ENCODE peak calls at places on chromosome 4, in five cellular contexts. D is endothelial cell of umbilical vein, H is breast epithelium, S is K562, F is sigmoid colon. I is an unnamed sample. For H3K4me1, the result is how much of the 10 kb centered on the place peaks cover.

GRCh38 chr4:600850-601515 is 24.4 kb upstream of the PDE6B start:
- DNase-seq in D (no peak), H (no peak), S (peak), F (no peak), I (peak)

GRCh38 chr4:83489711-83490326 is 4.9 kb upstream of the ABRAXAS1 start:
- DNase-seq in D (no peak), H (no peak), S (peak), F (no peak), I (no peak)

GRCh38 chr4:24752140-24752539 is 43.2 kb upstream of the SOD3 start:
- DNase-seq in D (no peak), H (no peak), S (no peak), F (no peak), I (no peak)

GRCh38 chr4:82801910-82802521 is 3.4 kb upstream of the SCD5 start:
- DNase-seq in D (peak), H (no peak), S (peak), F (no peak), I (no peak)

GRCh38 chr4:153233761-153234371 is 29.6 kb downstream of the TRIM2 start:
- DNase-seq in D (peak), H (no peak), S (no peak), F (peak), I (no peak)

GRCh38 chr4:7462509-7462971 is 27.8 kb upstream of the PSAPL1 start:
- DNase-seq in D (no peak), H (no peak), S (peak), F (no peak), I (no peak)

GRCh38 chr4:38785901-38786402 is 3.2 kb upstream of the TLR10 start:
- DNase-seq in D (no peak), H (no peak), S (no peak), F (no peak), I (no peak)

GRCh38 chr4:128512161-128512560 is 224.5 kb upstream of the PGRMC2 start:
- DNase-seq in D (no peak), H (no peak), S (no peak), F (no peak), I (no peak)

GRCh38 chr4:70994069-70994366 is 569 bp downstream of the DCK start:
- DNase-seq in D (no peak), H (no peak), S (peak), F (no peak), I (no peak)

GRCh38 chr4:60891947-60892346 is 308.2 kb upstream of the ADGRL3 start:
- DNase-seq in D (no peak), H (no peak), S (no peak), F (no peak), I (no peak)

GRCh38 chr4:132506568-132506967 is 642.5 kb upstream of the PCDH10 start:
- DNase-seq in D (no peak), H (no peak), S (no peak), F (no peak), I (no peak)

GRCh38 chr4:8524595-8525382 is 55.4 kb upstream of the GPR78 start:
- DNase-seq in D (no peak), H (no peak), S (no peak), F (no peak), I (no peak)

GRCh38 chr4:37982736-37983135 is 22.5 kb downstream of the PTTG2 start:
- DNase-seq in D (no peak), H (no peak), S (no peak), F (no peak), I (no peak)

GRCh38 chr4:142194905-142195304 is 558.5 kb downstream of the IL15 start:
- DNase-seq in D (no peak), H (no peak), S (no peak), F (no peak), I (no peak)

GRCh38 chr4:5955201-5955821 is 62.4 kb upstream of the CRMP1 start:
- DNase-seq in D (peak), H (no peak), S (no peak), F (no peak), I (no peak)

GRCh38 chr4:158255727-158256324 is 45.5 kb downstream of the TMEM144 start:
- DNase-seq in D (peak), H (no peak), S (peak), F (no peak), I (no peak)

GRCh38 chr4:38237139-38237538 is 276.9 kb downstream of the PTTG2 start:
- DNase-seq in D (peak), H (no peak), S (no peak), F (no peak), I (no peak)

GRCh38 chr4:182231080-182231479 is 12.1 kb upstream of the TENM3 start:
- DNase-seq in D (no peak), H (no peak), S (no peak), F (no peak), I (no peak)

GRCh38 chr4:100823066-100823992 is 305.5 kb upstream of the EMCN start:
- DNase-seq in D (no peak), H (no peak), S (no peak), F (no peak), I (no peak)

GRCh38 chr4:14096406-14096965 is 469.0 kb upstream of the BOD1L1 start:
- DNase-seq in D (no peak), H (no peak), S (no peak), F (no peak), I (no peak)

GRCh38 chr4:110058677-110059076 is 139.7 kb downstream of the ELOVL6 start:
- DNase-seq in D (no peak), H (no peak), S (no peak), F (no peak), I (no peak)

GRCh38 chr4:172547724-172548123 is 620.9 kb upstream of the GALNT7 start:
- DNase-seq in D (no peak), H (no peak), S (no peak), F (no peak), I (no peak)

GRCh38 chr4:184950926-184951325 is 67.4 kb upstream of the HELT start:
- DNase-seq in D (no peak), H (no peak), S (no peak), F (no peak), I (peak)

GRCh38 chr4:102439835-102440234 is 61.3 kb upstream of the NFKB1 start:
- DNase-seq in D (peak), H (no peak), S (peak), F (no peak), I (no peak)

GRCh38 chr4:26325191-26325590 is 4.4 kb downstream of the RBPJ start:
- DNase-seq in D (no peak), H (no peak), S (peak), F (no peak), I (no peak)

GRCh38 chr4:177308842-177309524 is 691 bp upstream of the NEIL3 start:
- DNase-seq in D (no peak), H (no peak), S (no peak), F (no peak), I (no peak)

GRCh38 chr4:7518871-7519637 is 84.3 kb upstream of the PSAPL1 start:
- DNase-seq in D (no peak), H (peak), S (no peak), F (no peak), I (no peak)

GRCh38 chr4:1235381-1236102 is 13.4 kb downstream of the CTBP1 start:
- DNase-seq in D (no peak), H (no peak), S (no peak), F (peak), I (no peak)

GRCh38 chr4:132893787-132894186 is 255.3 kb upstream of the PCDH10 start:
- DNase-seq in D (peak), H (no peak), S (no peak), F (no peak), I (no peak)

GRCh38 chr4:153468587-153468986 is 2.4 kb downstream of the TMEM131L start:
- DNase-seq in D (no peak), H (no peak), S (no peak), F (no peak), I (no peak)

GRCh38 chr4:149555146-149555545 is 260.5 kb downstream of the IQCM start:
- DNase-seq in D (no peak), H (no peak), S (no peak), F (no peak), I (no peak)

GRCh38 chr4:84878090-84878489 is 88.4 kb downstream of the WDFY3 start:
- DNase-seq in D (peak), H (no peak), S (no peak), F (no peak), I (no peak)

DNA sequence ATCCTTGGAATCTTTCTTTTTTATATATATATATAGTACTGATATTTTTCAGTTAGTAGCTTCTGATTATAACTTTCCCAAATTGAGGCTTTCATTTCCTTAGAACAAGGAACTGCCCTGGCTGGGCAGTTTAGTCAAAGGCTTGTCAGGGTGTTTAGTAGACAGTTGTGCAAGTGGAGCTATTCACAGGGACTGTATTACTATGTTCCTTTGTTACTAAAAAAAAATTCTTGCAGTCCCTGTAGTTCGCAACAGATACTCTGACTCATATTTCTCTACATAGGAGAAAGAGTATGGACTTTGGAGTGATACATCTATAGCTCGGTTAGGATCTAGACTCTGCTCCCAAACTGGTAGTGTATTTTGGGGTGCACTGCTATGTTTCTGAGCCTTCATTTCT is 20.8 kb downstream of the USO1 start:
- DNase-seq in D (peak), H (no peak), S (peak), F (no peak), I (no peak)
- H3K27ac ChIP-seq in D (peak), H (no peak), S (peak), F (no peak), I (no peak)

GRCh38 chr4:114034189-114034588 is 54.7 kb upstream of the ARSJ start:
- DNase-seq in D (no peak), H (no peak), S (no peak), F (no peak), I (no peak)

GRCh38 chr4:114036864-114037263 is 57.4 kb upstream of the ARSJ start:
- DNase-seq in D (no peak), H (no peak), S (no peak), F (no peak), I (no peak)

GRCh38 chr4:114038762-114039392 is 59.4 kb upstream of the ARSJ start:
- DNase-seq in D (no peak), H (no peak), S (no peak), F (no peak), I (no peak)

GRCh38 chr4:114037981-114038380 is 58.5 kb upstream of the ARSJ start:
- DNase-seq in D (no peak), H (no peak), S (no peak), F (no peak), I (no peak)

GRCh38 chr4:114036426-114036825 is 57.0 kb upstream of the ARSJ start:
- DNase-seq in D (no peak), H (no peak), S (no peak), F (no peak), I (no peak)
- TF ChIP-seq POLR2AphosphoS5 in D (no peak), H (no peak), S (no peak), F (no peak), I (no peak)

GRCh38 chr4:108141213-108142045 is 27.3 kb downstream of the LEF1 start:
- DNase-seq in D (no peak), H (no peak), S (no peak), F (no peak), I (no peak)

GRCh38 chr4:108140328-108140727 is 28.4 kb downstream of the LEF1 start:
- DNase-seq in D (no peak), H (no peak), S (no peak), F (no peak), I (no peak)

GRCh38 chr4:108139089-108139488 is 29.6 kb downstream of the LEF1 start:
- DNase-seq in D (no peak), H (no peak), S (no peak), F (no peak), I (no peak)

GRCh38 chr4:108130955-108131354 is 37.8 kb downstream of the LEF1 start:
- DNase-seq in D (no peak), H (no peak), S (peak), F (no peak), I (no peak)

DNA sequence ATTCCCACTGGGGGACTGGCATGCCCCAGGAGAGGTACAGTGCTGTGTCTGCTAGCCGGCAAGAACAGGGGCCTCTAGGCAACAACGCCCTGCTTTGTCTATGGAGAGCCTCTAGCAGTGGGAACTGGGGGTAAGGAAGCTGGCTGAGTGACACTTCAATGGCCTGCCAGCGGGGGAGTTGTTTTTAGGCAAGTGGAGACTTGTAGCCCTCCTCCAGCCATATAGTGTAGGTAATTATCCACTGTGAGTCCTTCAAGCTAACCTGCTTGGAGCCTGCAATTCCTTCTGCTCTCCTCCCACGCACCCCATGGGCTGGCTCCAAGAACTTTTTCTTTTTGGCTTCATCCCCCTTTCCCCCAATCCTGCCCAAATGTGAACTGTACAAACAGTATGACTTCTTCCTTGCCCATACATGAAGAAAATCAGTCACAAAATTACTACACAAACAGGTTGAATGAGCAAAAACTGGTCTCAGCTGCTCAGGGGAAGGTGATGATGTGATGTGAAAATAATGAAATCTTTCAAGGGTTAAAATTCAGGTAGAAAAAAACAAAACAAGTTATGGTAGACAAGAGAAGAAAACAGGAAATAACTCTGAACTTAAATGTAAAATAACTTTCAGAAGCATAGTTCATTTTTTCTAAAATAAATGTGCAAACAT is 33.1 kb downstream of the LEF1 start:
- DNase-seq in D (no peak), H (peak), S (peak), F (no peak), I (no peak)
- H3K4me1 ChIP-seq in D (under half), H (under half), S (under half), F (under half), I (under half)

DNA sequence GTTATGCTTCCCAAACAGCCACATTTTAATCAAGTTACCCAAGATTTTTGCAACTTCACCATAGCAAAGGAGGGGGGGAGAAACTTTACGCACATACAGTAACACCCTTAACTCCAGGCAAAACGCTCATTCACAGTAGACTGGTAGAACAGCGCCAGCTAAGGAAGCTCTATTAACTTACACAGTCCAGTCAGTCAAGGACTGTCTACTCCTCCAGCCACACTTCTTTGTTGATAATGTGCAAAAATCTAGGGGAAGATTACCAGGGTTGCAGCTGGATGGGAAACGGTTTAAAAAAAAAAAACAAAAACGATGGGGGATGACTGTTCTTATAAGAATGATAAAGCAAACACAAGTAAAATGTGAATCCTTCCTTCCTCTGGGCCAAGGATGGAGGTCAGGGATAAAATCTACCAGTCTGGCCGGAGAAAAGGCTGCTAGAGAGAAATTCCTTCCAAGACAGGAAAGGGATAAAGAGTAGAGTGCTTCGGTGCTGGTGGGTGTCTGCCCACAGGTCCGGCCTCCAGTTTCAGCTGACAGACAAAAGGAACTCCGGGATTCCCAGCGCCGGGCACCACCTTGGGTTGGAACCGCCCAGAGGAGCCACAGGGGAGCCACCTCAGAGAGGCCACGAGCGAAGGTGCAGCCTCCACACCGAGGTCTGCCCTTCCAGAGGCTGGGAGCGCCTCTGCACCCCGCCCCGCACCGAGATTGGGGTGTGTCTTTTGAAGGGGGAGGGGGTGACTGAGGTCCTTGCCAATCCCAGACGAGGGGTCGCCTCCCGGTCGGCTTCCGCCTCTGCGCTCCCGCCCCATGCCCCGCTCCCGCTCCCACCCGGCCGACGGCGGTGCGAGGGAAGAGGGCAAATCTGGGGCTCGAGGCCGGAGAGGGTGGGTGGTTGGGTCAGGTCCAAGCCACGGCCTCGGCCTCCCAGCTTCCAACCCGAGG is 789 bp downstream of the ANKRD50 start:
- DNase-seq in D (peak), H (peak), S (peak), F (peak), I (no peak)
- H3K27ac ChIP-seq in D (peak), H (peak), S (peak), F (peak), I (peak)

I was measured in vagina.